ENCODE peak calls at places on chromosome 12, in seven cellular contexts. Y is trophoblast cell, X is IMR-90, W is H9, G is neuronal stem cell, C is H1, D is mesendoderm. V is an unnamed sample.

GRCh38 chr12:105799103-105799502 is 339.7 kb downstream of the NUAK1 start:
- DNase-seq in C (no peak), W (no peak), D (no peak), Y (no peak), G (no peak), X (no peak), V (no peak)

GRCh38 chr12:130141105-130141504 is 21.2 kb upstream of the FZD10 start:
- DNase-seq in C (no peak), X (no peak), D (no peak), G (no peak), W (no peak), Y (no peak), V (no peak)

GRCh38 chr12:70077441-70077840 is 165.8 kb upstream of the CNOT2 start:
- DNase-seq in C (no peak), G (no peak), W (no peak), Y (peak), X (no peak), D (peak), V (no peak)

GRCh38 chr12:131557310-131557709 is 153.6 kb upstream of the SFSWAP start:
- DNase-seq in G (no peak), W (no peak), Y (no peak), C (no peak), X (no peak), D (no peak), V (no peak)

GRCh38 chr12:108840605-108841328 is 16.6 kb downstream of the SSH1 start:
- DNase-seq in Y (no peak), X (peak), D (no peak), C (no peak), G (no peak), W (no peak), V (peak)

GRCh38 chr12:132325733-132326130 is 3.7 kb downstream of the GALNT9 start:
- DNase-seq in W (no peak), X (no peak), Y (no peak), G (no peak), D (no peak), C (no peak), V (no peak)

GRCh38 chr12:116619246-116619645 is 60.1 kb downstream of the MAP1LC3B2 start:
- DNase-seq in W (no peak), G (no peak), D (peak), X (no peak), C (no peak), Y (no peak), V (no peak)

GRCh38 chr12:78209851-78210493 is 379.3 kb downstream of the NAV3 start:
- DNase-seq in Y (no peak), G (no peak), W (no peak), X (peak), D (no peak), C (no peak), V (peak)

GRCh38 chr12:27711312-27711682 is 665 bp downstream of the MRPS35 start:
- DNase-seq in Y (no peak), C (no peak), X (no peak), D (peak), G (no peak), W (no peak), V (no peak)

GRCh38 chr12:46669720-46670119 is 156.1 kb downstream of the SLC38A4 start:
- DNase-seq in G (no peak), D (peak), Y (no peak), C (peak), W (peak), X (no peak), V (no peak)

GRCh38 chr12:88870000-88870737 is 289.9 kb upstream of the KITLG start:
- DNase-seq in Y (no peak), X (peak), C (no peak), G (no peak), W (no peak), D (no peak), V (peak)

GRCh38 chr12:107494331-107494730 is 191.3 kb upstream of the PWP1 start:
- DNase-seq in D (no peak), X (no peak), Y (no peak), W (no peak), C (no peak), G (no peak), V (no peak)

GRCh38 chr12:24378548-24379011 is 429.1 kb upstream of the SOX5 start:
- DNase-seq in D (no peak), W (no peak), C (no peak), X (peak), Y (no peak), G (no peak), V (peak)

GRCh38 chr12:40287369-40287975 is 62.7 kb downstream of the LRRK2 start:
- DNase-seq in Y (no peak), C (no peak), D (no peak), W (no peak), X (no peak), G (no peak), V (no peak)

GRCh38 chr12:9928607-9929006 is 3.6 kb downstream of the CLEC2A start:
- DNase-seq in D (no peak), Y (no peak), C (no peak), G (no peak), W (no peak), X (no peak), V (no peak)
- H4K8ac ChIP-seq in D (no peak), Y (no peak), C (no peak), G (no peak), W (no peak), X (no peak), V (no peak)

GRCh38 chr12:111361073-111361716 is 7.7 kb downstream of the PHETA1 start:
- DNase-seq in G (no peak), Y (no peak), C (no peak), X (no peak), D (no peak), W (no peak), V (no peak)

GRCh38 chr12:111361717-111362576 is 6.9 kb downstream of the PHETA1 start:
- DNase-seq in W (no peak), X (no peak), C (no peak), Y (peak), G (no peak), D (no peak), V (no peak)

GRCh38 chr12:111366075-111366474 is 2.8 kb downstream of the PHETA1 start:
- DNase-seq in G (no peak), D (no peak), X (no peak), C (no peak), Y (no peak), W (no peak), V (no peak)

GRCh38 chr12:111362687-111363475 is 6.0 kb downstream of the PHETA1 start:
- DNase-seq in C (no peak), W (no peak), Y (no peak), D (no peak), X (no peak), G (no peak), V (no peak)

DNA sequence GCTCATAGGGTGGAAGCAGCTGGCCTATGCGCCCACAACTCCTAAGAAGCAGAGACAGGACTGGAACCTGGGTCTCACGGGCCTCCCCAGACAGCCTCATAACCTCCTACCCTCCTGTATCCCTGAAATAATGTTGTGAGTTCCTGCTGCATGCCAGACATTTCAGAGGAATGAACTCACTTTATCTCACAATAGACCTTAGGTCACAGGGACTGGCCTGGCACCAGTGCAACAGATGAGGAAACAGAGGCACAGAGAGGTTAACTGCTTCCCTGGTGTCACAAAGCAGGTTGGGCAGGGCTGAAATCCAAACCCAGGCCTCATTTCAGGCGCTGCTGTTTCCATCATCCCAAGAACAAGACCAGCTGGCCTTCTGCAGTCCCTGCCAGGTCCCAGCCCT is 5.3 kb downstream of the PHETA1 start:
- DNase-seq in G (no peak), C (no peak), W (no peak), Y (peak), D (peak), X (peak), V (peak)
- H4K8ac ChIP-seq in G (no peak), C (no peak), W (no peak), Y (no peak), D (no peak), X (no peak), V (no peak)

GRCh38 chr12:2013111-2013510 is 8.9 kb upstream of the DCP1B start:
- DNase-seq in W (no peak), Y (no peak), C (no peak), G (no peak), D (no peak), X (peak), V (peak)
- H4K8ac ChIP-seq in W (no peak), Y (no peak), C (no peak), G (no peak), D (no peak), X (no peak), V (no peak)

GRCh38 chr12:52313461-52313860 is 7.7 kb downstream of the KRT83 start:
- DNase-seq in G (no peak), Y (no peak), D (no peak), C (no peak), X (no peak), W (peak), V (no peak)
- H4K8ac ChIP-seq in G (no peak), Y (no peak), D (no peak), C (no peak), X (no peak), W (no peak), V (no peak)

GRCh38 chr12:73185403-73185802 is 913.2 kb downstream of the TRHDE start:
- DNase-seq in W (no peak), X (no peak), C (no peak), G (no peak), Y (no peak), D (no peak), V (no peak)

GRCh38 chr12:73181244-73181643 is 909.1 kb downstream of the TRHDE start:
- DNase-seq in D (peak), Y (no peak), G (no peak), C (no peak), W (no peak), X (no peak), V (no peak)

GRCh38 chr12:73186272-73186671 is 914.1 kb downstream of the TRHDE start:
- DNase-seq in D (no peak), W (no peak), X (no peak), Y (no peak), G (no peak), C (no peak), V (no peak)

GRCh38 chr12:73180734-73181133 is 908.6 kb downstream of the TRHDE start:
- DNase-seq in X (no peak), W (no peak), Y (no peak), D (no peak), C (no peak), G (no peak), V (no peak)
- H4K8ac ChIP-seq in X (no peak), W (no peak), Y (no peak), D (no peak), C (peak), G (no peak), V (no peak)

GRCh38 chr12:50164963-50165362 is 2.2 kb downstream of the CERS5 start:
- DNase-seq in D (no peak), G (no peak), Y (peak), W (no peak), X (no peak), C (no peak), V (no peak)
- H4K8ac ChIP-seq in D (no peak), G (no peak), Y (no peak), W (no peak), X (no peak), C (peak), V (no peak)

GRCh38 chr12:94507455-94507854 is 47.8 kb upstream of the CEP83 start:
- DNase-seq in Y (no peak), C (no peak), G (no peak), X (no peak), D (peak), W (no peak), V (no peak)
- H4K8ac ChIP-seq in Y (no peak), C (no peak), G (no peak), X (no peak), D (no peak), W (no peak), V (no peak)

GRCh38 chr12:47878293-47878917 is 26.4 kb downstream of the VDR start:
- DNase-seq in W (no peak), X (no peak), G (no peak), D (no peak), C (no peak), Y (no peak), V (no peak)

GRCh38 chr12:47878918-47879481 is 25.8 kb downstream of the VDR start:
- DNase-seq in C (no peak), X (no peak), D (no peak), G (no peak), W (no peak), Y (no peak), V (no peak)

GRCh38 chr12:47882796-47883546 is 21.8 kb downstream of the VDR start:
- DNase-seq in X (no peak), D (no peak), W (no peak), G (no peak), Y (no peak), C (no peak), V (no peak)

GRCh38 chr12:47881826-47882427 is 22.9 kb downstream of the VDR start:
- DNase-seq in Y (no peak), G (no peak), X (peak), C (no peak), D (no peak), W (no peak), V (peak)

DNA sequence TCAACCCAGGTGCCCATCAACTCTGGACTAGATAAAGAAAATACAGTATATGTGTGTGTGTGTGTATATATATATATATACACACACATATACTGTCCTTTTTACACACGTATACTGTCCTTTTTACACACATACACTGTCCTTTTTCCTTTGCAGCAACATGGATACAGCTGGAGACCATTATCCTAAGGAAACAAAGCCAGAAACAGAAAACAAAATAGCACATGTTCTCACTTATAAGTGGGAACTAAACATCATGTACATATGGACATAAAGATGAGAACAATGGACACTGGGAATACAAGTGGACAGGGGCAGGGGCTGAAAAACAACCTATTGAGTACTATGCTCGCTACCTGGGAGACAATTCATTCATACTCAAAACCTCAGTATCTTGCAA is 23.8 kb downstream of the VDR start:
- DNase-seq in G (no peak), D (no peak), X (no peak), C (no peak), Y (no peak), W (no peak), V (no peak)
- H4K8ac ChIP-seq in G (no peak), D (no peak), X (peak), C (no peak), Y (no peak), W (no peak), V (no peak)

V was measured in mesenchymal stem cell.